ENCODE peak calls at places on chromosomes 13 and 19, in four cellular contexts. One of them, this sample, is unnamed.

GRCh38 chr19:53103903-53104203 is 631 bp upstream of the ZNF160 start:
- DNase-seq in cardiac fibroblast: no peak
- DNase-seq in heart right ventricle: no peak
- DNase-seq in tibial artery: no peak
- DNase-seq in this sample: no peak

GRCh38 chr19:38974599-38975213 is 836 bp downstream of the FBXO17 start:
- DNase-seq in cardiac fibroblast: no peak
- DNase-seq in heart right ventricle: no peak
- DNase-seq in tibial artery: no peak
- DNase-seq in this sample: no peak

GRCh38 chr19:6551607-6552450 is 21.0 kb downstream of the TNFSF9 start:
- DNase-seq in cardiac fibroblast: peak
- DNase-seq in heart right ventricle: no peak
- DNase-seq in tibial artery: no peak
- DNase-seq in this sample: no peak

GRCh38 chr13:108595416-108596257 is 33.8 kb upstream of the MYO16 start:
- DNase-seq in cardiac fibroblast: no peak
- DNase-seq in heart right ventricle: no peak
- DNase-seq in tibial artery: no peak
- DNase-seq in this sample: no peak

GRCh38 chr13:76965759-76966421 is 17.6 kb downstream of the ACOD1 start:
- DNase-seq in cardiac fibroblast: peak
- DNase-seq in heart right ventricle: peak
- DNase-seq in tibial artery: peak
- DNase-seq in this sample: peak

GRCh38 chr19:8457209-8457608 is 12.4 kb downstream of the HNRNPM start:
- DNase-seq in cardiac fibroblast: no peak
- DNase-seq in heart right ventricle: no peak
- DNase-seq in tibial artery: no peak
- DNase-seq in this sample: no peak

GRCh38 chr13:105410602-105411001 is 1124.9 kb downstream of the EFNB2 start:
- DNase-seq in cardiac fibroblast: peak
- DNase-seq in heart right ventricle: peak
- DNase-seq in tibial artery: no peak
- DNase-seq in this sample: no peak

GRCh38 chr19:4519521-4520277 is 1.4 kb upstream of the PLIN4 start:
- DNase-seq in cardiac fibroblast: no peak
- DNase-seq in heart right ventricle: peak
- DNase-seq in tibial artery: no peak
- DNase-seq in this sample: no peak

GRCh38 chr19:27974082-27974513 is 1238.9 kb downstream of the UQCRFS1 start:
- DNase-seq in cardiac fibroblast: peak
- DNase-seq in heart right ventricle: no peak
- DNase-seq in tibial artery: no peak
- DNase-seq in this sample: no peak

GRCh38 chr19:39196320-39196719 is 444 bp upstream of the NCCRP1 start:
- DNase-seq in cardiac fibroblast: no peak
- DNase-seq in heart right ventricle: no peak
- DNase-seq in tibial artery: no peak
- DNase-seq in this sample: no peak

GRCh38 chr13:37595162-37595561 is 3.4 kb downstream of the POSTN start:
- DNase-seq in cardiac fibroblast: peak
- DNase-seq in heart right ventricle: no peak
- DNase-seq in tibial artery: no peak
- DNase-seq in this sample: no peak

GRCh38 chr13:28347456-28348371 is 147.2 kb downstream of the FLT1 start:
- DNase-seq in cardiac fibroblast: peak
- DNase-seq in heart right ventricle: no peak
- DNase-seq in tibial artery: no peak
- DNase-seq in this sample: no peak

GRCh38 chr13:27182844-27183497 is 11.4 kb upstream of the USP12 start:
- DNase-seq in cardiac fibroblast: peak
- DNase-seq in heart right ventricle: peak
- DNase-seq in tibial artery: peak
- DNase-seq in this sample: no peak

GRCh38 chr13:49975826-49976225 is 21.0 kb upstream of the TRIM13 start:
- DNase-seq in cardiac fibroblast: no peak
- DNase-seq in heart right ventricle: no peak
- DNase-seq in tibial artery: no peak
- DNase-seq in this sample: no peak

GRCh38 chr19:19186742-19187141 is 5.2 kb downstream of the BORCS8 start:
- DNase-seq in cardiac fibroblast: no peak
- DNase-seq in heart right ventricle: no peak
- DNase-seq in tibial artery: no peak
- DNase-seq in this sample: no peak

GRCh38 chr13:66951426-66951825 is 278.7 kb downstream of the PCDH9 start:
- DNase-seq in cardiac fibroblast: no peak
- DNase-seq in heart right ventricle: no peak
- DNase-seq in tibial artery: no peak
- DNase-seq in this sample: no peak
- H3K4me3 ChIP-seq in cardiac fibroblast: no peak
- H3K4me3 ChIP-seq in heart right ventricle: no peak
- H3K4me3 ChIP-seq in tibial artery: no peak
- H3K4me3 ChIP-seq in this sample: no peak

DNA sequence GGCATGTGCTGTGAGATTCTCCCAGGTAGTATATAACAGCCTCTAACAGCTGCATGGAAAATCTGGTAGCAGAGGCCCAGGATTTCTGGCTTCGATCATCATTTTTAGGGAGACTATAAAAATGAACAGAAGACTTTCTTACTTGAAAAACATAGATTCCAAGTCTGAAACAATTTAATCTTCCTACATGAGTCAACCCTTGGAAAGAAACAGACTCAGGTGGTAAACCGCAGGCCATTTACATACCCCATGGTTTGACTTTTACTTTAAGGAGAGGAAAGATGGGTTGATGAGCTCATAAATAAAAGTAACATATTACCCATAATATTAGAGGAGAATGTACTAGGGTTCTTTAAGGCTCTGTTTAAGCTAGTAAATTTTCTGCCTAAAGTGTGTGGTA is 121.6 kb downstream of the CYSLTR2 start:
- DNase-seq in cardiac fibroblast: no peak
- DNase-seq in heart right ventricle: no peak
- DNase-seq in tibial artery: no peak
- DNase-seq in this sample: peak
- H3K4me3 ChIP-seq in cardiac fibroblast: no peak
- H3K4me3 ChIP-seq in heart right ventricle: no peak
- H3K4me3 ChIP-seq in tibial artery: no peak
- H3K4me3 ChIP-seq in this sample: no peak

DNA sequence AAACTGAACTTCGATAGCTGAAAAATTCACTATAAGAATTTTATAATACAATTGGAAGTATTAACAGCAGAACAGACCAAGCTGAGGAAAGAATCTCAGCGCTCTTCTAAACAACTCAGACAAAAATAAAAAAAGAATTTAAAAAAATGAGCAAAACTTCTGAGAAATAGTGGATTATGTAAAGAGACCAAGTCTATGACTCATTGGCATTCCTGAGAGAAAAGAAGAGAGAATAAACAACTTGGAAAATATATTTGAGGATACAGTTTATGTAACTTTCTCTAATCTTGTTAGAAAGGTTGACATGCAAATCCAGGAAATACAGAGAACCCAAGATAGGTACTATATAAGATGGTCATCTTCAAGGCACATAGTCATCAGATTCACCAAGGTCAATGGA is 25.4 kb downstream of the SLC25A15 start:
- DNase-seq in cardiac fibroblast: peak
- DNase-seq in heart right ventricle: no peak
- DNase-seq in tibial artery: no peak
- DNase-seq in this sample: no peak
- H3K4me3 ChIP-seq in cardiac fibroblast: no peak
- H3K4me3 ChIP-seq in heart right ventricle: no peak
- H3K4me3 ChIP-seq in tibial artery: no peak
- H3K4me3 ChIP-seq in this sample: no peak

GRCh38 chr19:1118999-1119398 is 15.2 kb downstream of the GPX4 start:
- DNase-seq in cardiac fibroblast: no peak
- DNase-seq in heart right ventricle: no peak
- DNase-seq in tibial artery: no peak
- DNase-seq in this sample: no peak
- H3K4me3 ChIP-seq in cardiac fibroblast: no peak
- H3K4me3 ChIP-seq in heart right ventricle: no peak
- H3K4me3 ChIP-seq in tibial artery: no peak
- H3K4me3 ChIP-seq in this sample: no peak

DNA sequence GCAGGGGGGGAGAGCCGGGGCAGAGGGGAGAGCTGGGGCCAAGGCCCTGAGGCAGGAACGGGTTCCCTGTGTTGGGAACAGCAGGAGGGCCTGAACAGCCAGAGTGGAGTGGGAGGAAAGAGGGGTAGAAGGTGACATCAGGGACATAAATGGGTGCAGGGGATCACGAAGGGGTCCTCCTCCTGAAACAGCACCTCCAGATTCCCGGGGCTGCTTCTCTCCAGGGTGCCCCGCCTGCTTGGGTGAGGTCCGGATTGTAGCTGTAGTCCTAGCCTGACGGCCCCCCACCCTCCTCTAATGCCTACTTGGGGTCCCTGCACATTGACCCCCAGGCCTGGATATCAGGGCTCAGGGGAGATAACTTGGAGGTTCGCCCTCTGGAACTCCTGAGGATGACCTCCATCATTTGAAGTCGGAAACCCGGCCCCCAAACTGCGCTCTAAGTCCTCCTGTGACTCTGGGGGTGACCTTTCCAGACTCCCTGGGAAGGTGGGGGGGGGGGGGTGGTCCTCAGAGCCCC is 473 bp upstream of the SCN1B start:
- DNase-seq in cardiac fibroblast: no peak
- DNase-seq in heart right ventricle: no peak
- DNase-seq in tibial artery: no peak
- DNase-seq in this sample: no peak
- H3K4me3 ChIP-seq in cardiac fibroblast: peak
- H3K4me3 ChIP-seq in heart right ventricle: peak
- H3K4me3 ChIP-seq in tibial artery: peak
- H3K4me3 ChIP-seq in this sample: peak

GRCh38 chr19:46191972-46192371 is 37.6 kb upstream of the IGFL1 start:
- DNase-seq in cardiac fibroblast: no peak
- DNase-seq in heart right ventricle: no peak
- DNase-seq in tibial artery: no peak
- DNase-seq in this sample: no peak

GRCh38 chr19:46195104-46195503 is 34.4 kb upstream of the IGFL1 start:
- DNase-seq in cardiac fibroblast: no peak
- DNase-seq in heart right ventricle: no peak
- DNase-seq in tibial artery: no peak
- DNase-seq in this sample: no peak

GRCh38 chr19:46193678-46194077 is 35.9 kb upstream of the IGFL1 start:
- DNase-seq in cardiac fibroblast: no peak
- DNase-seq in heart right ventricle: no peak
- DNase-seq in tibial artery: no peak
- DNase-seq in this sample: no peak

GRCh38 chr19:46191356-46191755 is 38.2 kb upstream of the IGFL1 start:
- DNase-seq in cardiac fibroblast: no peak
- DNase-seq in heart right ventricle: no peak
- DNase-seq in tibial artery: no peak
- DNase-seq in this sample: no peak

GRCh38 chr19:46192990-46193650 is 36.4 kb upstream of the IGFL1 start:
- DNase-seq in cardiac fibroblast: peak
- DNase-seq in heart right ventricle: no peak
- DNase-seq in tibial artery: no peak
- DNase-seq in this sample: no peak
- H3K4me3 ChIP-seq in cardiac fibroblast: no peak
- H3K4me3 ChIP-seq in heart right ventricle: no peak
- H3K4me3 ChIP-seq in tibial artery: no peak
- H3K4me3 ChIP-seq in this sample: no peak

GRCh38 chr19:41376241-41376997 is at the start of gene TMEM91:
- DNase-seq in cardiac fibroblast: peak
- DNase-seq in heart right ventricle: peak
- DNase-seq in tibial artery: peak
- DNase-seq in this sample: no peak

GRCh38 chr19:41376998-41377365 is 649 bp downstream of the TMEM91 start:
- DNase-seq in cardiac fibroblast: no peak
- DNase-seq in heart right ventricle: no peak
- DNase-seq in tibial artery: no peak
- DNase-seq in this sample: no peak

GRCh38 chr19:41377977-41378707 is 1.8 kb downstream of the TMEM91 start:
- DNase-seq in cardiac fibroblast: no peak
- DNase-seq in heart right ventricle: no peak
- DNase-seq in tibial artery: no peak
- DNase-seq in this sample: no peak

GRCh38 chr19:41371541-41371940 is 4.8 kb upstream of the TMEM91 start:
- DNase-seq in cardiac fibroblast: no peak
- DNase-seq in heart right ventricle: no peak
- DNase-seq in tibial artery: no peak
- DNase-seq in this sample: no peak

GRCh38 chr19:41373993-41374392 is 2.3 kb upstream of the TMEM91 start:
- DNase-seq in cardiac fibroblast: peak
- DNase-seq in heart right ventricle: peak
- DNase-seq in tibial artery: peak
- DNase-seq in this sample: peak
- H3K4me3 ChIP-seq in cardiac fibroblast: no peak
- H3K4me3 ChIP-seq in heart right ventricle: no peak
- H3K4me3 ChIP-seq in tibial artery: no peak
- H3K4me3 ChIP-seq in this sample: no peak

GRCh38 chr19:30276312-30276884 is 95.8 kb upstream of the ZNF536 start:
- DNase-seq in cardiac fibroblast: no peak
- DNase-seq in heart right ventricle: no peak
- DNase-seq in tibial artery: no peak
- DNase-seq in this sample: no peak
- H3K4me3 ChIP-seq in cardiac fibroblast: no peak
- H3K4me3 ChIP-seq in heart right ventricle: no peak
- H3K4me3 ChIP-seq in tibial artery: no peak
- H3K4me3 ChIP-seq in this sample: no peak

This sample was measured in AG04449.